ENCODE peak calls at places on chromosomes 4 and X, in seven cellular contexts. L is stimulated activated naive B cell treated with anti-CD40 and anti-IgM and Interleukin-4, amounts not matched to agents 10 μg/mL and 1 μg/mL and 100 μg/mL, for 72 hours; H is AG04450; Z is heart left ventricle; B is COR-L47; J is stomach; X is AG09309. P is an unnamed sample.

GRCh38 chrX:149145845-149146285 is 359.2 kb downstream of the IDS start:
- DNase-seq in L (no peak), H (no peak), Z (no peak), B (no peak), J (no peak), X (no peak), P (no peak)

GRCh38 chrX:48617542-48618340 is 20.4 kb downstream of the WDR13 start:
- DNase-seq in L (no peak), H (no peak), Z (no peak), B (no peak), J (no peak), X (no peak), P (no peak)

GRCh38 chr4:61805979-61806378 is 605.9 kb downstream of the ADGRL3 start:
- DNase-seq in L (no peak), H (no peak), Z (no peak), B (no peak), J (no peak), X (no peak), P (peak)

GRCh38 chr4:183721207-183722081 is 62.4 kb downstream of the TRAPPC11 start:
- DNase-seq in L (peak), H (no peak), Z (peak), B (no peak), J (peak), X (no peak), P (no peak)

GRCh38 chrX:71081348-71082148 is 13.4 kb upstream of the SNX12 start:
- DNase-seq in L (no peak), H (no peak), Z (no peak), B (no peak), J (no peak), X (no peak), P (no peak)

GRCh38 chr4:28621541-28621940 is 1760.9 kb downstream of the STIM2 start:
- DNase-seq in L (no peak), H (no peak), Z (no peak), B (no peak), J (no peak), X (no peak), P (no peak)

GRCh38 chr4:85555210-85555609 is 80.3 kb downstream of the ARHGAP24 start:
- DNase-seq in L (peak), H (no peak), Z (no peak), B (no peak), J (no peak), X (no peak), P (no peak)

GRCh38 chr4:150501019-150501727 is 80.8 kb upstream of the MAB21L2 start:
- DNase-seq in L (no peak), H (peak), Z (no peak), B (no peak), J (no peak), X (peak), P (no peak)

GRCh38 chr4:99593781-99594636 is 19.4 kb downstream of the MTTP start:
- DNase-seq in L (no peak), H (no peak), Z (no peak), B (no peak), J (no peak), X (no peak), P (no peak)

GRCh38 chrX:11138498-11139390 is 27.6 kb downstream of the HCCS start:
- DNase-seq in L (no peak), H (no peak), Z (peak), B (no peak), J (no peak), X (no peak), P (no peak)

GRCh38 chrX:39513836-39514235 is 583.9 kb downstream of the BCOR start:
- DNase-seq in L (no peak), H (no peak), Z (no peak), B (no peak), J (no peak), X (no peak), P (no peak)

GRCh38 chr4:174152717-174153466 is 130.6 kb downstream of the FBXO8 start:
- DNase-seq in L (no peak), H (no peak), Z (no peak), B (no peak), J (no peak), X (no peak), P (no peak)

GRCh38 chr4:135225551-135225950 is 1024.0 kb upstream of the PABPC4L start:
- DNase-seq in L (no peak), H (no peak), Z (no peak), B (no peak), J (no peak), X (no peak), P (no peak)

GRCh38 chr4:10240691-10241090 is 124.1 kb upstream of the WDR1 start:
- DNase-seq in L (no peak), H (no peak), Z (no peak), B (no peak), J (no peak), X (no peak), P (no peak)

GRCh38 chrX:150627957-150628356 is 59.5 kb downstream of the MTM1 start:
- DNase-seq in L (no peak), H (no peak), Z (no peak), B (no peak), J (no peak), X (no peak), P (no peak)

GRCh38 chr4:158630893-158631292 is 40.8 kb downstream of the C4orf46 start:
- DNase-seq in L (no peak), H (no peak), Z (no peak), B (no peak), J (no peak), X (peak), P (no peak)

GRCh38 chr4:110609044-110609750 is 13.7 kb downstream of the PITX2 start:
- DNase-seq in L (no peak), H (no peak), Z (no peak), B (no peak), J (no peak), X (no peak), P (peak)

GRCh38 chr4:11428161-11428700 is 463 bp downstream of the HS3ST1 start:
- DNase-seq in L (peak), H (no peak), Z (no peak), B (no peak), J (no peak), X (no peak), P (no peak)

GRCh38 chrX:12844319-12844718 is 22.6 kb upstream of the TLR7 start:
- DNase-seq in L (no peak), H (no peak), Z (no peak), B (no peak), J (no peak), X (no peak), P (no peak)

GRCh38 chrX:133444952-133445831 is 29.9 kb upstream of the GPC4 start:
- DNase-seq in L (no peak), H (no peak), Z (no peak), B (no peak), J (no peak), X (no peak), P (no peak)

GRCh38 chr4:25182941-25183340 is 22.7 kb upstream of the SEPSECS start:
- DNase-seq in L (no peak), H (no peak), Z (no peak), B (no peak), J (no peak), X (no peak), P (no peak)

GRCh38 chrX:49072712-49073095 is 1.1 kb downstream of the PRAF2 start:
- DNase-seq in L (no peak), H (no peak), Z (no peak), B (no peak), J (no peak), X (no peak), P (no peak)

GRCh38 chr4:80125252-80126177 is 52.5 kb upstream of the ANTXR2 start:
- DNase-seq in L (no peak), H (no peak), Z (no peak), B (peak), J (no peak), X (no peak), P (no peak)

GRCh38 chr4:24244663-24245519 is 339.5 kb downstream of the DHX15 start:
- DNase-seq in L (no peak), H (no peak), Z (peak), B (no peak), J (no peak), X (no peak), P (no peak)

GRCh38 chr4:20252656-20253271 is 1.1 kb downstream of the SLIT2 start:
- DNase-seq in L (no peak), H (no peak), Z (peak), B (peak), J (no peak), X (no peak), P (no peak)

GRCh38 chrX:107731831-107732502 is 43.6 kb downstream of the TSC22D3 start:
- DNase-seq in L (no peak), H (no peak), Z (peak), B (no peak), J (peak), X (no peak), P (peak)

GRCh38 chr4:96293806-96294205 is 453.9 kb downstream of the PDHA2 start:
- DNase-seq in L (no peak), H (no peak), Z (no peak), B (no peak), J (no peak), X (no peak), P (no peak)

GRCh38 chr4:2301806-2302205 is 39.9 kb upstream of the MXD4 start:
- DNase-seq in L (no peak), H (no peak), Z (peak), B (no peak), J (peak), X (no peak), P (no peak)

GRCh38 chrX:37686348-37686736 is 751 bp downstream of the XK start:
- DNase-seq in L (no peak), H (no peak), Z (no peak), B (no peak), J (no peak), X (no peak), P (no peak)

GRCh38 chr4:11223261-11223660 is 205.4 kb downstream of the HS3ST1 start:
- DNase-seq in L (no peak), H (no peak), Z (no peak), B (peak), J (no peak), X (no peak), P (no peak)

P was measured in kidney epithelial cell.